ENCODE peak calls at places on chromosomes 12 and 14, in eight cellular contexts. H is AG09309, R is A549, K is breast epithelium, Z is kidney, A is upper lobe of right lung, P is fibroblast of mammary gland, M is sigmoid colon. E is an unnamed sample.

GRCh38 chr12:108525681-108526080 is 10.6 kb downstream of the FICD start:
- DNase-seq in Z (no peak), R (no peak), A (no peak), M (no peak), P (peak; percentile 75), K (no peak), H (peak; percentile 8), E (peak; percentile 44)

GRCh38 chr12:113955109-113955970 is 10.8 kb downstream of the RBM19 start:
- DNase-seq in Z (no peak), A (no peak), K (no peak), P (peak; percentile 17), R (peak; percentile 73), H (no peak), M (no peak), E (peak; percentile 48)

GRCh38 chr12:121767525-121768016 is 25.9 kb downstream of the RHOF start:
- DNase-seq in Z (peak; percentile 82), M (peak; percentile 85), H (no peak), K (no peak), P (peak; percentile 85), A (no peak), R (no peak), E (no peak)

GRCh38 chr14:106286697-106287290 is 760.4 kb downstream of the TMEM121 start:
- DNase-seq in P (no peak), M (no peak), A (no peak), Z (no peak), R (no peak), H (no peak), K (no peak), E (no peak)

GRCh38 chr14:52026921-52027320 is 37.6 kb downstream of the RTRAF start:
- DNase-seq in P (no peak), R (no peak), H (no peak), Z (no peak), M (no peak), K (no peak), A (no peak), E (no peak)

GRCh38 chr12:83462419-83462818 is 775.7 kb downstream of the TMTC2 start:
- DNase-seq in Z (no peak), P (no peak), H (no peak), K (no peak), A (no peak), R (no peak), M (no peak), E (peak; percentile 3)

GRCh38 chr12:67884596-67884995 is 104.7 kb upstream of the IFNG-AS1 start:
- DNase-seq in H (no peak), A (no peak), P (no peak), K (no peak), Z (no peak), M (no peak), R (no peak), E (no peak)

GRCh38 chr14:73243341-73243740 is 6.0 kb downstream of the PAPLN start:
- DNase-seq in K (no peak), Z (no peak), R (no peak), H (no peak), A (no peak), M (no peak), P (no peak), E (no peak)

GRCh38 chr14:81751198-81751597 is 217.5 kb upstream of the SEL1L start:
- DNase-seq in K (no peak), M (no peak), A (no peak), Z (no peak), P (no peak), H (no peak), R (no peak), E (no peak)

GRCh38 chr12:58341791-58342190 is 400.4 kb downstream of the ATP23 start:
- DNase-seq in Z (no peak), P (peak; percentile 93), A (no peak), H (no peak), K (no peak), R (no peak), M (no peak), E (peak; percentile 34)

GRCh38 chr12:103798586-103798985 is 42.4 kb downstream of the NT5DC3 start:
- DNase-seq in R (no peak), A (no peak), H (no peak), P (no peak), M (peak; percentile 19), K (no peak), Z (no peak), E (no peak)

GRCh38 chr12:51049525-51049924 is 1.4 kb downstream of the LETMD1 start:
- DNase-seq in H (no peak), P (no peak), A (no peak), K (no peak), M (no peak), Z (no peak), R (no peak), E (no peak)

GRCh38 chr14:60327447-60328331 is 78.7 kb downstream of the PPM1A start:
- DNase-seq in A (peak; percentile 69), P (peak; percentile 41), K (no peak), H (no peak), Z (no peak), R (no peak), M (no peak), E (peak; percentile 19)

GRCh38 chr14:31969371-31969770 is 107.7 kb upstream of the ARHGAP5 start:
- DNase-seq in K (no peak), R (no peak), P (no peak), M (no peak), Z (no peak), A (no peak), H (no peak), E (no peak)

GRCh38 chr12:123435636-123436016 is 858 bp downstream of the RILPL2 start:
- DNase-seq in M (no peak), A (no peak), K (no peak), H (no peak), P (no peak), Z (no peak), R (no peak), E (no peak)

GRCh38 chr12:123433615-123434014 is 2.9 kb downstream of the RILPL2 start:
- DNase-seq in P (no peak), K (no peak), Z (no peak), R (no peak), M (no peak), A (no peak), H (no peak), E (no peak)

GRCh38 chr12:123431951-123432886 is 4.3 kb downstream of the RILPL2 start:
- DNase-seq in H (no peak), A (peak; percentile 71), R (no peak), M (no peak), Z (no peak), K (no peak), P (no peak), E (peak; percentile 64)

GRCh38 chr12:123441523-123442164 is 5.2 kb upstream of the RILPL2 start:
- DNase-seq in A (no peak), Z (no peak), K (no peak), H (no peak), R (no peak), M (no peak), P (no peak), E (no peak)

DNA sequence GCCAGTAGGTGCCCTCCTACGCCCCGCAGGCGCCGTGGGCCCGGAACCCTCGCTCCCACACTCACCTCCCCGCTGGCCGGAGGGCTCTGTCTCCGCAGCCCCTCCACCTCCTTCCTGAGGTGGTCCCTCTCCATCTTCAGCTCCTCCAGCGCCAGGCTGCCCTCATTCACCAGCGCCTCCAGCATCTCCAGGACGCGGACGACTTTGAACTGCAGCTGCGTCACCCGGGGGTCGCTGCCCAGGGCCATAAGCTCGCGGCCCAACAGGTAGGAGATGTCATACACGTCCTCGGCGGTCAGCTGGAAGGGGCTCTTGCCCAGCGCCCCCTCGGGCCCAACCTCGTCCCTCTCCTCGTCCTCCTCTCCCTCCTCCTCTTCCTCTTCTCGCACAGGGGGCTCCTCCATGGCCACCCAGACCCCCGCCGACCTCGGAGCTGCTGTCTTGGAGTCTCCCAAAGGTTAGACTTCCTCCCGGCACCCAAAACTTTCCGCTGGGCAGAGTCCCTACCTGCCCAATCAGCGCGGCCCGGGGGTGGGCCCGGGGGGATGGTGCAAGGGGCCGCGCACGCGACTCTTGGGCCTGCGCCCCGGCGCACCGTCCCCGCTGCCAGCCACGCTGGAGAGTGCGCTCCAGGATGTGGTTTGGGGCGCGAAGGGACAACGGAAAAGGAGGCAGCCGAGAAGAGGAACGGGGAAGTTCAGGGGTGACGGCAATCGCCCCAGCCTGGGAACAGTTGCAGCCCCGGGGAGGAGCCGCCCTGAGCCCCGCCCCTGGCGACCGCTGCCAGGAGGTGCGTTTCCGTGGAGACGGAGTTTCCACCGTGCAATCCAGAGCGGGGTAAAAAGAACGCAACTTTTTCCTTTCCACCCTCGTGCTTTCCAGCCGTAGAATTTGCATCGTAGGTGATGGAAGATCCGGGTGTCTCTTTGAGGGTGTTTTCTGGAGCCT is at the start of gene RILPL2:
- DNase-seq in A (peak; percentile 97), H (peak; percentile 38), K (peak; percentile 92), Z (peak; percentile 96), R (peak; percentile 90), P (peak; percentile 74), M (peak; percentile 95), E (peak; percentile 87)
- TF ChIP-seq CTCF in A (no peak), H (no peak), K (no peak), Z (no peak), R (no peak), P (no peak), M (no peak), E (no peak)

DNA sequence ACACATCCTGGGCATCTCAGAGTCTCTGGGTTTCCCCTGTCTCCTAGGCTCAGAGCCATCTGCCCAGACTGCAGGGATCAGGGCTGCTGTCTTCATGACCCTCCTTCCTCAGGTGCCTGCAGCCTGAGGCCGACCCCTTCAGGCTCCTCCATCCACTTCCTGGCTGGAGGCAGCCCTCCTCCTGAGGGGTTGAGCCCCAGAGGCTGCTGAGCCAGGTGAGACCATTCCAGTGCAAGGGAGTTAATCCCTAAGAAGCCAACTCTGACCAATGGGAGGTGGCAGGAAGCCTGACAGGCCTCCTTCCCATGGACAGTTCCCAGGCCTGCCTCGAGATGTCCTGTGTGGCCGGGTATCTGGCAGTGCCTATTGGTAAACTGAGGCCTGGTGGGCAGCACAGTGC is 8.4 kb upstream of the PPP4R4 start:
- DNase-seq in M (no peak), H (no peak), R (no peak), A (no peak), K (no peak), Z (no peak), P (no peak), E (no peak)
- H3K4me3 ChIP-seq in M (no peak overlapping the region), H (no peak overlapping the region), R (no peak overlapping the region), A (no peak overlapping the region), K (no peak overlapping the region), Z (no peak overlapping the region), P (no peak overlapping the region), E (no peak overlapping the region)

GRCh38 chr14:102295301-102295700 is 9.7 kb downstream of the MOK start:
- DNase-seq in M (no peak), A (no peak), Z (no peak), R (peak; percentile 51), K (no peak), P (peak; percentile 64), H (no peak), E (no peak)
- TF ChIP-seq CTCF in M (no peak), A (no peak), Z (peak; percentile 4), R (peak; percentile 28), K (no peak), P (peak; percentile 61), H (peak; percentile 47), E (peak; percentile 24)

DNA sequence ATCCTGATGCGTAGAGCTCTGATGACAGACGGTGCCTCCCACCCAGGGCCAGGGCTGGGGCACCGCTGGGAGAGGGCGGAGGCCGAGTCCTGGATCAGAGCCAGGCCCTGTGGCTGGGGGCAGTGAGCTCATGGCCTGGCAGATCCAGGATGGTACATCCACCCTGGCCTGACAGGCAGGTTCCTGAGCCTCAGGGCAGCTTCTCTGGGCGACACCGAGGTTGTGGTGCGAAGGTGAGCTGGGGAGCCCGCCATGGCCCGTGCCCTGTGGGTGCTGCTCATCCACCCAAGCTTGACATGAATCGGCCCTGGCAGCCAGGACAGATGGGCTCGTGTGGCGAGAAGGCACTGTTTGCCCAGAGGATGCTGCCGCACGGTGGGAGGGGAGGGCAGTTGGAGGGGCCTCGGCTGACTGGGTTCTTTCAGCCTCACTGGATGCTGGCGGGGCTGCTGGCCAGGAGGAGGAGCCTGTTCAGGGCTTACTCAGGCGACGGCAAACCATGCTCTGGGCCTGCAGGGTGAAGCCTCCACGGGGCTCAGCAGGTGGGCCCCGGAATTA is 16.6 kb downstream of the LRTM2 start:
- DNase-seq in Z (peak; percentile 77), R (no peak), H (no peak), M (peak; percentile 50), A (no peak), P (no peak), K (peak; percentile 80), E (no peak)
- H3K4me3 ChIP-seq in Z (no peak overlapping the region), R (no peak overlapping the region), H (no peak overlapping the region), M (no peak overlapping the region), A (no peak overlapping the region), P (no peak overlapping the region), K (no peak overlapping the region), E (no peak overlapping the region)

E was measured in epithelial cell of esophagus.